ENCODE peak calls at places on chromosomes 2 and 18, in six cellular contexts. One of them, this sample, is unnamed.

GRCh38 chr2:80302001-80302464 is 2.5 kb downstream of the LRRTM1 start:
- DNase-seq in stimulated activated CD4-positive, alpha-beta T cell treated with anti-CD3 and anti-CD28 coated beads, Interleukin-4, amount 100 ng/mL, for 1 hour: no peak
- DNase-seq in amniotic epithelial cell: no peak
- DNase-seq in GM12891: no peak
- DNase-seq in ecto neural progenitor cell: no peak
- DNase-seq in NCI-H1092 treated with DMSO at 0.1 percent for 48 hours: no peak
- DNase-seq in this sample: no peak

GRCh38 chr2:207156451-207157161 is 9.1 kb downstream of the KLF7 start:
- DNase-seq in stimulated activated CD4-positive, alpha-beta T cell treated with anti-CD3 and anti-CD28 coated beads, Interleukin-4, amount 100 ng/mL, for 1 hour: no peak
- DNase-seq in amniotic epithelial cell: no peak
- DNase-seq in GM12891: no peak
- DNase-seq in ecto neural progenitor cell: no peak
- DNase-seq in NCI-H1092 treated with DMSO at 0.1 percent for 48 hours: no peak
- DNase-seq in this sample: peak

GRCh38 chr2:2456721-2457120 is 125.6 kb upstream of the MYT1L start:
- DNase-seq in stimulated activated CD4-positive, alpha-beta T cell treated with anti-CD3 and anti-CD28 coated beads, Interleukin-4, amount 100 ng/mL, for 1 hour: no peak
- DNase-seq in amniotic epithelial cell: no peak
- DNase-seq in GM12891: no peak
- DNase-seq in ecto neural progenitor cell: no peak
- DNase-seq in NCI-H1092 treated with DMSO at 0.1 percent for 48 hours: no peak
- DNase-seq in this sample: no peak

GRCh38 chr18:39841133-39842041 is 2113.6 kb upstream of the PIK3C3 start:
- DNase-seq in stimulated activated CD4-positive, alpha-beta T cell treated with anti-CD3 and anti-CD28 coated beads, Interleukin-4, amount 100 ng/mL, for 1 hour: no peak
- DNase-seq in amniotic epithelial cell: peak
- DNase-seq in GM12891: no peak
- DNase-seq in ecto neural progenitor cell: peak
- DNase-seq in NCI-H1092 treated with DMSO at 0.1 percent for 48 hours: peak
- DNase-seq in this sample: peak

GRCh38 chr2:133486706-133487305 is 81.5 kb downstream of the NCKAP5 start:
- DNase-seq in stimulated activated CD4-positive, alpha-beta T cell treated with anti-CD3 and anti-CD28 coated beads, Interleukin-4, amount 100 ng/mL, for 1 hour: no peak
- DNase-seq in amniotic epithelial cell: no peak
- DNase-seq in GM12891: no peak
- DNase-seq in ecto neural progenitor cell: no peak
- DNase-seq in NCI-H1092 treated with DMSO at 0.1 percent for 48 hours: no peak
- DNase-seq in this sample: no peak

GRCh38 chr2:121211251-121211650 is 73.8 kb downstream of the TFCP2L1 start:
- DNase-seq in stimulated activated CD4-positive, alpha-beta T cell treated with anti-CD3 and anti-CD28 coated beads, Interleukin-4, amount 100 ng/mL, for 1 hour: no peak
- DNase-seq in amniotic epithelial cell: no peak
- DNase-seq in GM12891: no peak
- DNase-seq in ecto neural progenitor cell: no peak
- DNase-seq in NCI-H1092 treated with DMSO at 0.1 percent for 48 hours: no peak
- DNase-seq in this sample: no peak

GRCh38 chr18:77164762-77165485 is 32.3 kb upstream of the MBP start:
- DNase-seq in stimulated activated CD4-positive, alpha-beta T cell treated with anti-CD3 and anti-CD28 coated beads, Interleukin-4, amount 100 ng/mL, for 1 hour: no peak
- DNase-seq in amniotic epithelial cell: no peak
- DNase-seq in GM12891: no peak
- DNase-seq in ecto neural progenitor cell: no peak
- DNase-seq in NCI-H1092 treated with DMSO at 0.1 percent for 48 hours: no peak
- DNase-seq in this sample: no peak

GRCh38 chr2:26330114-26330581 is 15.8 kb upstream of the SELENOI start:
- DNase-seq in stimulated activated CD4-positive, alpha-beta T cell treated with anti-CD3 and anti-CD28 coated beads, Interleukin-4, amount 100 ng/mL, for 1 hour: peak
- DNase-seq in amniotic epithelial cell: peak
- DNase-seq in GM12891: peak
- DNase-seq in ecto neural progenitor cell: peak
- DNase-seq in NCI-H1092 treated with DMSO at 0.1 percent for 48 hours: peak
- DNase-seq in this sample: peak

GRCh38 chr2:241157841-241158545 is 7.7 kb downstream of the PPP1R7 start:
- DNase-seq in stimulated activated CD4-positive, alpha-beta T cell treated with anti-CD3 and anti-CD28 coated beads, Interleukin-4, amount 100 ng/mL, for 1 hour: no peak
- DNase-seq in amniotic epithelial cell: peak
- DNase-seq in GM12891: no peak
- DNase-seq in ecto neural progenitor cell: no peak
- DNase-seq in NCI-H1092 treated with DMSO at 0.1 percent for 48 hours: no peak
- DNase-seq in this sample: peak

GRCh38 chr18:22311301-22311700 is 106.4 kb downstream of the CTAGE1 start:
- DNase-seq in stimulated activated CD4-positive, alpha-beta T cell treated with anti-CD3 and anti-CD28 coated beads, Interleukin-4, amount 100 ng/mL, for 1 hour: no peak
- DNase-seq in amniotic epithelial cell: peak
- DNase-seq in GM12891: no peak
- DNase-seq in ecto neural progenitor cell: no peak
- DNase-seq in NCI-H1092 treated with DMSO at 0.1 percent for 48 hours: no peak
- DNase-seq in this sample: peak

GRCh38 chr2:4391013-4391412 is 687.6 kb downstream of the DCDC2C start:
- DNase-seq in stimulated activated CD4-positive, alpha-beta T cell treated with anti-CD3 and anti-CD28 coated beads, Interleukin-4, amount 100 ng/mL, for 1 hour: no peak
- DNase-seq in amniotic epithelial cell: no peak
- DNase-seq in GM12891: no peak
- DNase-seq in ecto neural progenitor cell: no peak
- DNase-seq in NCI-H1092 treated with DMSO at 0.1 percent for 48 hours: no peak
- DNase-seq in this sample: no peak

GRCh38 chr2:69185807-69186206 is 172.8 kb downstream of the ANTXR1 start:
- DNase-seq in stimulated activated CD4-positive, alpha-beta T cell treated with anti-CD3 and anti-CD28 coated beads, Interleukin-4, amount 100 ng/mL, for 1 hour: no peak
- DNase-seq in amniotic epithelial cell: peak
- DNase-seq in GM12891: no peak
- DNase-seq in ecto neural progenitor cell: no peak
- DNase-seq in NCI-H1092 treated with DMSO at 0.1 percent for 48 hours: no peak
- DNase-seq in this sample: peak

GRCh38 chr2:100246163-100247145 is 75.8 kb downstream of the LONRF2 start:
- DNase-seq in stimulated activated CD4-positive, alpha-beta T cell treated with anti-CD3 and anti-CD28 coated beads, Interleukin-4, amount 100 ng/mL, for 1 hour: no peak
- DNase-seq in amniotic epithelial cell: no peak
- DNase-seq in GM12891: no peak
- DNase-seq in ecto neural progenitor cell: no peak
- DNase-seq in NCI-H1092 treated with DMSO at 0.1 percent for 48 hours: no peak
- DNase-seq in this sample: peak